ENCODE peak calls at places on chromosomes 13 and 19, in five cellular contexts. E is uterus, K is esophagus squamous epithelium, N is glutamatergic neuron, V is neural progenitor cell. H is an unnamed sample.

GRCh38 chr13:51807041-51807440 is 3.1 kb upstream of the DHRS12 start:
- DNase-seq in K (no peak), E (no peak), N (no peak), V (no peak), H (no peak)

GRCh38 chr13:107374038-107374437 is 806.1 kb upstream of the ARGLU1 start:
- DNase-seq in K (no peak), V (no peak), E (no peak), N (no peak), H (no peak)

GRCh38 chr13:51765142-51765515 is 38.8 kb downstream of the DHRS12 start:
- DNase-seq in E (no peak), V (no peak), K (no peak), N (no peak), H (no peak)

GRCh38 chr13:23794267-23795161 is 94.7 kb downstream of the MIPEP start:
- DNase-seq in V (no peak), N (no peak), K (no peak), E (no peak), H (no peak)

GRCh38 chr13:44739539-44739938 is 163.4 kb upstream of the TSC22D1 start:
- DNase-seq in E (no peak), V (no peak), K (no peak), N (no peak), H (no peak)

GRCh38 chr13:27691207-27691606 is 69.5 kb downstream of the POLR1D start:
- DNase-seq in V (no peak), N (no peak), E (no peak), K (no peak), H (no peak)

GRCh38 chr19:2230029-2230531 is 6.0 kb downstream of the PLEKHJ1 start:
- DNase-seq in V (no peak), E (no peak), K (no peak), N (no peak), H (no peak)

GRCh38 chr19:3324405-3324856 is 42.0 kb upstream of the NFIC start:
- DNase-seq in N (peak), V (peak), K (no peak), E (no peak), H (peak)

GRCh38 chr19:32373614-32374295 is 28.3 kb downstream of the ZNF507 start:
- DNase-seq in K (no peak), E (peak), N (no peak), V (no peak), H (no peak)

GRCh38 chr13:32330438-32330837 is 15.1 kb downstream of the BRCA2 start:
- DNase-seq in E (no peak), K (no peak), V (no peak), N (no peak), H (no peak)

GRCh38 chr13:60000081-60000480 is 163.6 kb downstream of the DIAPH3 start:
- DNase-seq in N (no peak), E (no peak), K (no peak), V (no peak), H (no peak)

GRCh38 chr13:38008636-38009035 is 139.1 kb upstream of the TRPC4 start:
- DNase-seq in K (no peak), N (no peak), E (no peak), V (no peak), H (no peak)

GRCh38 chr19:29665826-29666633 is 769 bp downstream of the PLEKHF1 start:
- DNase-seq in E (peak), V (peak), N (no peak), K (no peak), H (peak)

GRCh38 chr19:29665215-29665825 is at the start of gene PLEKHF1:
- DNase-seq in E (peak), N (peak), K (no peak), V (peak), H (peak)

GRCh38 chr19:29663861-29664752 is 1.2 kb upstream of the PLEKHF1 start:
- DNase-seq in V (no peak), K (no peak), N (no peak), E (no peak), H (no peak)

GRCh38 chr19:29662604-29663404 is 2.5 kb upstream of the PLEKHF1 start:
- DNase-seq in K (no peak), N (no peak), V (no peak), E (peak), H (no peak)

GRCh38 chr19:29664753-29665214 is 477 bp upstream of the PLEKHF1 start:
- DNase-seq in N (no peak), V (no peak), K (no peak), E (no peak), H (no peak)
- TF ChIP-seq CTCF in N (no peak), V (no peak), K (no peak), E (no peak), H (no peak)

GRCh38 chr13:84605927-84606326 is 723.7 kb upstream of the SLITRK1 start:
- DNase-seq in K (no peak), E (no peak), N (no peak), V (no peak), H (no peak)
- TF ChIP-seq CTCF in K (no peak), E (no peak), N (no peak), V (no peak), H (no peak)

DNA sequence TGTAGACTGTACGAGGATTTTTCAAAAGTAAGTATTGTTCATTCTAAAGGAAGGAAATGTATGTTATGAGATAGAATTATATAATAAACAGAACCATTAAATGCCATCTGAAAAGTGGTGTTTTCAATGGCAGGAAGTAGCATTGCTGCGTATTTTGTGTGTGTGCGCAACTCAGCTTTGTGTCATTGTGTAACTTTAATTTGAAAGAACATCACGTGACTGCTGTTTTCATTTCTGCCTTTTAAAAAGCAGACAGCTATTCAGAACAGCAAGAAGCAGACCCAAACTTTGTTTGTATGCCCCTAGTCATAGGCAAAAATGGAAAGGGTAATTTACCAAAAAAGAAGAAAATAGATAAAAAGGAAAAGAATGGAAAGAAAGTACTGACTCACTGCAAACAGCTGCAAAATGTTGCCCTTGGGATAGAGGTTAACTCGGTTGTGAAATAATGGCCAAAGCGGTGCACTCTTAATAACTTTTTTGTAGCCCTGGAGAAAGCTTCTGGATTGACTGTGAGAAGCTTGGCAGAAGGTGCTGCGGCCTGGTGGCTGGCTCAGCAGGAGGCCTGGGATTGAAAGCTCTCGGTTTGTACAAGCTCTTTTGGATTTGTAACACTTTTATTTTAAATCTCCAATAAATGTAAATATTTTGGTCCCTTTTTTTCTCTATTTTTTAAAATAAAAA is 97.3 kb downstream of the GGACT start:
- DNase-seq in K (no peak), V (no peak), N (no peak), E (peak), H (no peak)
- TF ChIP-seq CTCF in K (no peak), V (no peak), N (no peak), E (no peak), H (no peak)

GRCh38 chr13:36847541-36848045 is 28.6 kb downstream of the RFXAP start:
- DNase-seq in V (no peak), K (no peak), E (no peak), N (no peak), H (no peak)

GRCh38 chr13:36850790-36851438 is 31.9 kb downstream of the RFXAP start:
- DNase-seq in E (no peak), V (peak), K (no peak), N (peak), H (peak)

GRCh38 chr13:36848228-36848982 is 29.4 kb downstream of the RFXAP start:
- DNase-seq in E (no peak), N (no peak), V (peak), K (no peak), H (no peak)
- TF ChIP-seq CTCF in E (no peak), N (peak), V (peak), K (no peak), H (no peak)

DNA sequence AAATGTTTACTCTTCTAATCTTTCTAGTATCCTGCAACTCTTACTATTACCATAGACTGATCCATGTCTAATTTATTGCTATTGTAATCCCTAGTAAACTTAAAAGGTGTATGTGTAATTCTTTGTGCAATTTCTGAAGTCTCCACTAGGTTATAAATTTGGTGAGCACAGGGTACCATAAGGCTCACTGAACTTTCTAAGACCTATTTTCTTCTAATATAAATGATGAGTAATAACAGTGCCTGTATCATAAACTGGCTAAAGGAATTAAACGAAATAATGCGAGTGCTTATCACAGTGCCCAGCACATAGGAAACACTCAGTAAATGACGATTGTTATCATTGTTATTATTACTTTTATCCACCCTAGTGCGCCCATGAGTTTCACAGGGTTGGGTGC is 119.1 kb downstream of the KLF12 start:
- DNase-seq in V (no peak), N (no peak), E (no peak), K (no peak), H (no peak)
- TF ChIP-seq CTCF in V (peak), N (peak), E (no peak), K (no peak), H (peak)

GRCh38 chr13:91647361-91647970 is 249.0 kb downstream of the GPC5 start:
- DNase-seq in V (peak), K (no peak), E (no peak), N (peak), H (peak)
- TF ChIP-seq CTCF in V (peak), K (no peak), E (no peak), N (peak), H (peak)

GRCh38 chr13:97471721-97472120 is 37.8 kb downstream of the RAP2A start:
- DNase-seq in K (no peak), V (no peak), N (no peak), E (no peak), H (no peak)
- TF ChIP-seq CTCF in K (no peak), V (no peak), N (no peak), E (no peak), H (no peak)

DNA sequence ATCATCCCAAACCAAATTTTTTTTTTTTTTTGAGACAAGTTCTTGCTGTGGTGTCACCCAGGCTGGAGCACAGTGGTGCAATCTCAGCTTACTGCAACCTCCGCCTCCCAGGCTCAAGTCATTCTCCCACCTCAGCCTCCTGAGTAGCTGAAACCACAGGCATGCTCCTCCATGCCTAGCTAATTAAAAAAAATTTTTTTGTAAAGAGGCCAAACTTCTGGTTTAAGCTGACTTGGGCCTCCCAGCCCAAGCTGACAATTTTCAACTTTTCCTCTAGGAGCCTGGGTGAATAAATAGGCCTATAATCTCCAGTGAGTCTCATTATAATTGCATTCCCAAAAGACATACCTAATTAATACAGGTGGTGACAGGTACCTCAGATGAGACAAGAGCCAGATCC is 22.1 kb upstream of the OLFM2 start:
- DNase-seq in V (no peak), N (no peak), K (no peak), E (no peak), H (no peak)
- TF ChIP-seq CTCF in V (no peak), N (no peak), K (no peak), E (no peak), H (no peak)